ENCODE peak calls at places on chromosomes 7 and 10, in seven cellular contexts. D, F, L, Y, W, V and E are unnamed samples. For H3K4me1, the result is how much of the 10 kb centered on the place peaks cover.

GRCh38 chr7:39589323-39590111 is 23.3 kb downstream of the YAE1 start:
- DNase-seq in D (no peak), F (no peak), L (no peak), Y (peak), W (no peak), V (no peak), E (no peak)

GRCh38 chr10:77251297-77252013 is 386.2 kb downstream of the KCNMA1 start:
- DNase-seq in D (no peak), F (no peak), L (peak), Y (peak), W (peak), V (no peak), E (no peak)

GRCh38 chr7:142250705-142251104 is 7.2 kb downstream of the PRSS58 start:
- DNase-seq in D (no peak), F (no peak), L (no peak), Y (no peak), W (no peak), V (no peak), E (no peak)

GRCh38 chr7:98323597-98324322 is 42.3 kb downstream of the BRI3 start:
- DNase-seq in D (peak), F (no peak), L (no peak), Y (no peak), W (no peak), V (no peak), E (no peak)

GRCh38 chr7:466465-467191 is 53.0 kb downstream of the PDGFA start:
- DNase-seq in D (no peak), F (peak), L (no peak), Y (no peak), W (no peak), V (no peak), E (no peak)

GRCh38 chr10:98321203-98321780 is 53.3 kb upstream of the LOXL4 start:
- DNase-seq in D (peak), F (no peak), L (no peak), Y (no peak), W (no peak), V (no peak), E (no peak)

GRCh38 chr7:5476001-5476400 is 52.4 kb upstream of the TNRC18 start:
- DNase-seq in D (no peak), F (no peak), L (no peak), Y (no peak), W (no peak), V (no peak), E (no peak)

GRCh38 chr7:54664235-54665228 is 94.5 kb downstream of the SEC61G start:
- DNase-seq in D (peak), F (no peak), L (peak), Y (peak), W (peak), V (peak), E (peak)

GRCh38 chr10:70418229-70418628 is 14.3 kb downstream of the EIF4EBP2 start:
- DNase-seq in D (no peak), F (no peak), L (no peak), Y (peak), W (no peak), V (no peak), E (no peak)

GRCh38 chr7:3461923-3462322 is 160.9 kb downstream of the SDK1 start:
- DNase-seq in D (no peak), F (no peak), L (no peak), Y (no peak), W (no peak), V (no peak), E (no peak)

GRCh38 chr10:5890519-5890878 is 456 bp downstream of the FBH1 start:
- DNase-seq in D (no peak), F (peak), L (no peak), Y (peak), W (peak), V (no peak), E (peak)

GRCh38 chr7:105863876-105864275 is 12.5 kb downstream of the ATXN7L1 start:
- DNase-seq in D (no peak), F (no peak), L (no peak), Y (no peak), W (no peak), V (no peak), E (no peak)

GRCh38 chr7:140635345-140635744 is 5.3 kb downstream of the DENND2A start:
- DNase-seq in D (peak), F (no peak), L (no peak), Y (no peak), W (no peak), V (no peak), E (no peak)

GRCh38 chr7:13945670-13946069 is 43.8 kb downstream of the ETV1 start:
- DNase-seq in D (no peak), F (no peak), L (no peak), Y (no peak), W (no peak), V (peak), E (no peak)

GRCh38 chr10:113997428-113997827 is 46.2 kb upstream of the ADRB1 start:
- DNase-seq in D (no peak), F (peak), L (no peak), Y (no peak), W (peak), V (peak), E (peak)

GRCh38 chr7:98321301-98321700 is 39.8 kb downstream of the BRI3 start:
- DNase-seq in D (no peak), F (no peak), L (peak), Y (no peak), W (no peak), V (no peak), E (no peak)

GRCh38 chr10:129952771-129953489 is 11.1 kb downstream of the EBF3 start:
- DNase-seq in D (no peak), F (no peak), L (no peak), Y (no peak), W (no peak), V (no peak), E (no peak)

GRCh38 chr7:47266799-47267198 is 315.1 kb downstream of the TNS3 start:
- DNase-seq in D (no peak), F (peak), L (peak), Y (peak), W (peak), V (no peak), E (peak)

GRCh38 chr7:82384051-82384464 is 59.5 kb downstream of the CACNA2D1 start:
- DNase-seq in D (no peak), F (no peak), L (no peak), Y (no peak), W (no peak), V (no peak), E (no peak)

GRCh38 chr7:157932498-157933218 is 595.9 kb downstream of the DNAJB6 start:
- DNase-seq in D (no peak), F (no peak), L (no peak), Y (peak), W (no peak), V (no peak), E (no peak)

GRCh38 chr10:51955696-51956095 is 256.3 kb upstream of the CSTF2T start:
- DNase-seq in D (no peak), F (no peak), L (no peak), Y (no peak), W (no peak), V (no peak), E (no peak)

DNA sequence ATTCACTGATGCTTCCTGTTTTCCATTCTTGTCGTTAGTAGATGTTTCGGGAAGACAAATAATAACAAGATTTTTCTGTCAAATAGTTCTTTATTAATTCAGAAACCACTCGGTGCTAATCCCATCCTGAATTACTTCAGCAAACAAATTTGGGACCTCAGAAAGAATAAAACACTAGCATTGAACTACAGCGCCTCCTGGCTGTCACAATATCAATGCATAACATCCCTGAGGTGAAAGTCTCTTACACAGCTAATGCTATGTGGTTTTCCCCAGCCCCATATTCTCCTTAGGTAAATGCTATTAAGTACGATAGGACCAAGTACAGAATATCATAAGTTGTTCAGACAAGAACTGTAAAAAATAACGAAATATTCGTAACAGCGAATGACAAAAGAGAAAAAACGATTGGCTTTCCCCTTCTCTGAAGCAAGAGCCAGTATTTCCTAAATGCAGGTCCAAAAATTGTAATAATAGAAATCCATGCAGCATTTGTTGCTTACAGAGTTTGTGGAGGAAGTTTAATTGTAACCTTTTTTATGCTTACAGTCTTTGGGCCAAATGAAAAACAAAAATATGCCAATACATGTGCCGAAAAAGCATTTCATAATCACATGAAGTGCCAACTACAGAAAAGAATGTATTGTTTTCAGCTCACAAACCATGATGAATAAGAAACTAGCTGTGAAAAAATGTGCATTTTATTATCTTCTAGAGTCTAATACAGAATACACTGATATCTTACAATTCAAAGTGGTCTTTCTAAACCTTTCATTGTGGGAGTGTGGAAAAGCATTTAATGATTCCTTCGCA is 47.3 kb downstream of the MYPN start:
- DNase-seq in D (no peak), F (peak), L (peak), Y (peak), W (peak), V (peak), E (peak)
- H3K4me1 ChIP-seq in D (under half), F (under half), L (under half), Y (half or more), W (under half), V (under half), E (under half)

DNA sequence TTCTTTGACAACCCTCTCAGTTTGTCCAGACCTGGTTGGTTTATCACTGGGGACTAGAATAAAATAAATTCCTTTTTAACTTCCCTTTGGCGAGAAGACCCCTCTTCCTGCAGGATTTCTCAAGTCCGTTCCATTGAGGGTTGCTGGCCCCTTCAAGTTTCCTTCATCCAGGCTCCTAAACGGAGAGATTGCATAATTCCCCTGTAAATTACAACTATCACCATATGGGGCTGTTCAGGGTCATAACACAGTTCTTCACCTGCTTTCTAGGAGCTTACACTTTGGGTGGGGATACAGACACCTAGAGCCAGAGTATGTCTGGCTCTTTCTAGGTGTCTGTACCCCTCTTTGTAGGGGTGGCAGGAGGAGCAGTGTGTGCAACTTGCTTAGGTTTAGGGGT is 3.3 kb upstream of the COPS6 start:
- DNase-seq in D (no peak), F (no peak), L (no peak), Y (no peak), W (no peak), V (no peak), E (no peak)
- TF ChIP-seq CTCF in D (no peak), F (no peak), L (no peak), Y (no peak), W (no peak), V (no peak), E (no peak)

GRCh38 chr10:102451105-102451969 is at the start of gene C10orf95:
- DNase-seq in D (no peak), F (no peak), L (no peak), Y (no peak), W (peak), V (peak), E (peak)

GRCh38 chr10:102452672-102453340 is 1.5 kb upstream of the C10orf95 start:
- DNase-seq in D (no peak), F (peak), L (no peak), Y (peak), W (no peak), V (no peak), E (peak)

GRCh38 chr10:102449321-102450123 is 1.8 kb downstream of the C10orf95 start:
- DNase-seq in D (peak), F (peak), L (peak), Y (peak), W (peak), V (peak), E (peak)

GRCh38 chr10:102450124-102450373 is 1.3 kb downstream of the C10orf95 start:
- DNase-seq in D (no peak), F (no peak), L (no peak), Y (no peak), W (no peak), V (no peak), E (no peak)

DNA sequence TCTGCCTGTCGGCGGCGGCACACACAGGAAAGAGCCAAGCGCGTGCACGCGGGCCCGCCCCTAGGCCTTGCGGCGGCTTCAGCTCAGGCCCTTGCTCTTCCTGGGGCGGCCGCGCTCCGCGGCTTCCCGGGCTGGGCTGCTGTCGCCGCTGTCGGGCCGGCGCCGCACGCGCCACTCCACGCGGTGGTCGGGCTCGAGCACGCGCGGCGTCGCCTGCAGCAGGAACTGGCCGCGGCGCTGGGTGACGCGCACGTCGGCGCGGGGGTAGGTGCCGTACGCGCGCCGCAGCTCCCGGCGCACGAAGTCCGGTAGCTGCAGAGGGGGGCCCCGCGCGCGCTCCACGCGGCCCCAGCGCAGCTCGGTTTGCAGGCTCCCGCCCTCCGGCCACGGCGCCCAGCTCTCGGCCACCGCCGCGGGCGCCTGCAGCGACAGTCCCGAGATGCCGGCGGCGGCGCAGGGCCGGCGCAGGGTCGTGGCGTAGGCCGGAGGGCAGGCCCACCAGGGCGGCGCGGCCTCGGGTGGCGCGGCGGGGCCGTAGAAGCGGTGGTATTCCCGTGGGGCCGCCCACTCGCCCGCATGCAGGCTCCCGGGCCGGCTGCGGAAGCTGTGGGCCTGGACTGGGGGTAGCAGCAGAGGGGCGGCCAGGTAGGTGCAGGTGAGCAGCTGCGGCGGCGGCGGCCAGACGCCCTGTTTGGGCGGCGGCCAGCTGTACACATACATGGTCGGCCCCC is 804 bp downstream of the C10orf95 start:
- DNase-seq in D (peak), F (peak), L (peak), Y (peak), W (peak), V (peak), E (peak)
- TF ChIP-seq POLR2A in D (no peak), F (peak), L (no peak), Y (peak), W (no peak), V (peak), E (no peak)

DNA sequence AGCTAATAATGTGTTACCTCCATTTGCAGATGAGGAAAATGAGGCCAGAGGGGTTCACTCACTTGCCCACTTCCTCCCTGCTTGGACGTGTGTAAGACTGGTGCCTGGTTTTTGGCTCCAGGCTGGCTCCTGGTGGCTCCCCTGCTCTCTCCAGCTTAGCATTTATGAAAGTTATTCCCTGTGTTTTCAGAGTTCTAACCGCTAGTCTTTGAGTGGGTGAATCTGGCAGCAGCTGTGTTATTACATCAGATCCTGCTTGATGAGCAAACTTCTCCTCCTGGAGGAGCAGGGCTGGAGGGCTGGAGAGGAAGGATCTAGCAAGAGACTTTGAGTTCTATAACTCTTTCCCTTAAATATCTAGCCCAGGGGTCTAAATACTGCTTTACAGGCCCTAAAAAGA is 80.9 kb upstream of the AGBL3 start:
- DNase-seq in D (no peak), F (peak), L (peak), Y (no peak), W (peak), V (peak), E (peak)
- H3K4me1 ChIP-seq in D (under half), F (under half), L (under half), Y (under half), W (under half), V (under half), E (under half)

DNA sequence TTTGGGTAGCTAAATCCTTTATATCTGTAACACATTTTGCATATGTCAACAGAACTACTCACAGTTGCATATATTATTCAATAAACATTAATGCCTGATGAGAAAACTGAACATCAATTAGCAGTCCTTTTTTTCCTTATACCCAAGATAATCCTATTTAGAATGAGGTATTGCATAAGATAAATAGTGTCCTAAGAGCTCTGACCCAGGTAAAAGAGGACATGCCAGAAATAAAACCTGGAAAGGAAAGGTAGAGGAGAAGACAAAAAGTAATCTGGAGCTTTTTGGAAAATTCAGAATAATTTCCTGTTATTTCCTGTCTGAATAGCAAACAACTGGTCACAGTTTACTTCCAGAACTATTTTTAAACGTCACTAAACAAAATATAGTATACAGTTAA is 204.4 kb downstream of the PLXDC2 start:
- DNase-seq in D (no peak), F (no peak), L (no peak), Y (no peak), W (no peak), V (no peak), E (no peak)
- TF ChIP-seq CTCF in D (no peak), F (no peak), L (no peak), Y (no peak), W (no peak), V (no peak), E (no peak)

GRCh38 chr10:110818311-110819257 is 53.1 kb upstream of the PDCD4 start:
- DNase-seq in D (no peak), F (no peak), L (peak), Y (no peak), W (peak), V (peak), E (peak)

GRCh38 chr10:110813743-110814472 is 57.8 kb upstream of the PDCD4 start:
- DNase-seq in D (no peak), F (no peak), L (no peak), Y (no peak), W (no peak), V (no peak), E (no peak)

GRCh38 chr10:110817614-110818013 is 54.1 kb upstream of the PDCD4 start:
- DNase-seq in D (no peak), F (no peak), L (no peak), Y (no peak), W (no peak), V (no peak), E (no peak)

GRCh38 chr10:110812583-110812982 is 59.1 kb upstream of the PDCD4 start:
- DNase-seq in D (no peak), F (no peak), L (no peak), Y (no peak), W (no peak), V (no peak), E (no peak)

GRCh38 chr10:110815354-110816004 is 56.2 kb upstream of the PDCD4 start:
- DNase-seq in D (no peak), F (no peak), L (no peak), Y (no peak), W (no peak), V (no peak), E (no peak)
- TF ChIP-seq POLR2A in D (no peak), F (no peak), L (no peak), Y (no peak), W (no peak), V (no peak), E (no peak)

DNA sequence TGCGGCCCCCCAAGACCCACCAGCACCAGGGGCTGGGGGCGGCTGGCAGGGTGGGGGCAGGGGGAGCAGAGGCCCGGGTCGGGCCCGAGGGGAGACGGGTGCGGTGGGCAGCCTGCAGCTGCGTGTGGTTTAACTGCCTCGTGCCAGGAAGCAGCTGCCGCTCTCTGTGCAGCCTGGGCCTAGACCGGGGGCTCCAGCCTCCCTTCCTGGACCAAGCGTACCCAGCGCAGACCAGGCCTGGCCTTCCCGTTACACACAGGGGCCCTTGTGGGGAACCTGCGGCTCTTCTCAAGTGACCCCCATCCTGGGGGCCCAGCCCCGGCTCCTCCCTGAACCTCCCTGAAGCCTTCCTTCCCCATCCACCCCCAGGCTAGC is 6.6 kb upstream of the INTS1 start:
- DNase-seq in D (no peak), F (no peak), L (no peak), Y (no peak), W (no peak), V (no peak), E (no peak)
- H3K4me1 ChIP-seq in D (under half), F (under half), L (under half), Y (half or more), W (under half), V (under half), E (under half)

DNA sequence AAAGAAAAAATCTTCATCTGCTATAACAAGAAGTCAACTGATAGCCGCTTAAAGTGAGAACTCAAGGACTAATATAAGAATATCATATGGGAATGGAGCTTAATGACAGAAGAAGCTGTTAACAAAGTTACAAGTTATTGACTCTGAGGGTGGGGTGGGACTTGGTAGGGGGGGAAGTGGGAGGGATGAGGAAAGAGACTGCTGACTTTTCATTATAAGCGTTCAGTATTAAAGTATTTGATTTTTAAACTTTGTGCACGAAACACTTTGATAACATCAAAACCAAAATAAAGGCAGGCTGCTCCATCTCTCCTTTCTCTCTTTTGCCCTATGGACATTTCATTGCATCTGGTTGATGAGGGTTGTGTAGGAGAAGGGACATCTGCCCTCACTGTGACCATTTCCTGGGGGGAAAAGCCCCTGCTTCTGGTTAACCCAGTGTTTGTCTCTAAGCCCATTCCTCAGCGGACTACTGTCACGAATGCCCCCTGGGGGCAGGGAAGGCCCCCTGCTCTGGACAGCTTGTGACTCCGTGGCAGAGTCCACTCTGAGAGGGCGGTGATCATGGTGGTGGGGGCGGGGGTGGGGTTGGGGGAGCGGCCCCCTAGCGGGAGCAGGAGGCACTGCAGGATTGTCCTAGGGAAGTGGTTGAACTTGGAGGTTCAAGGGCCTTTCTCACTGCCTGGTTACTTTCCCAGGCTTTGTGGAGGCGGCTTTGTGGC is 17.4 kb downstream of the SLC13A4 start:
- DNase-seq in D (peak), F (no peak), L (no peak), Y (peak), W (no peak), V (no peak), E (no peak)
- TF ChIP-seq CTCF in D (peak), F (no peak), L (no peak), Y (peak), W (peak), V (no peak), E (peak)